ENCODE peak calls at places on chromosomes 5 and 9, in nine cellular contexts. S is pons; R is tibial nerve; W is NCI-H1048; K is GM12878; L is stimulated activated naive B cell treated with anti-CD40 and anti-IgM and Interleukin-4, amounts not matched to agents 10 μg/mL and 1 μg/mL and 100 μg/mL, for 72 hours; O is H7; I is lung microvascular endothelial cell; F is dermis blood vessel endothelial cell. E is an unnamed sample.

GRCh38 chr5:94775088-94775487 is 156.6 kb downstream of the SLF1 start:
- DNase-seq in I (no peak), W (no peak), F (no peak), K (no peak), R (no peak), L (no peak), O (no peak), S (no peak), E (no peak)

GRCh38 chr5:135030691-135031145 is 3.3 kb downstream of the PITX1 start:
- DNase-seq in R (no peak), F (no peak), W (no peak), K (no peak), O (no peak), L (no peak), S (no peak), I (no peak), E (no peak)

GRCh38 chr9:134411451-134412297 is 85.4 kb downstream of the RXRA start:
- DNase-seq in I (no peak), K (no peak), R (no peak), F (no peak), L (no peak), S (no peak), W (no peak), O (peak), E (peak)

GRCh38 chr9:136433043-136433715 is 6.5 kb downstream of the INPP5E start:
- DNase-seq in R (no peak), K (no peak), S (no peak), O (no peak), L (no peak), W (no peak), F (no peak), I (no peak), E (no peak)

GRCh38 chr5:113212244-113212920 is 222.4 kb downstream of the TSSK1B start:
- DNase-seq in L (no peak), W (no peak), F (peak), K (no peak), S (peak), I (peak), O (no peak), R (no peak), E (peak)

GRCh38 chr5:1143670-1143951 is 31.7 kb upstream of the SLC12A7 start:
- DNase-seq in O (no peak), F (no peak), L (no peak), W (no peak), R (no peak), K (no peak), I (no peak), S (no peak), E (no peak)

GRCh38 chr5:35233601-35234000 is 3.3 kb upstream of the PRLR start:
- DNase-seq in S (no peak), R (no peak), W (no peak), O (no peak), I (no peak), F (no peak), L (no peak), K (no peak), E (peak)

GRCh38 chr9:109737295-109737694 is 42.7 kb upstream of the PALM2AKAP2 start:
- DNase-seq in W (no peak), K (no peak), S (no peak), L (no peak), F (no peak), O (no peak), I (no peak), R (no peak), E (no peak)

GRCh38 chr5:68644971-68645370 is 429.4 kb downstream of the PIK3R1 start:
- DNase-seq in S (no peak), L (peak), W (peak), K (peak), O (no peak), F (no peak), R (no peak), I (no peak), E (no peak)

GRCh38 chr9:134391319-134392231 is 65.3 kb downstream of the RXRA start:
- DNase-seq in I (peak), R (no peak), F (no peak), K (peak), O (no peak), S (no peak), W (no peak), L (peak), E (no peak)

GRCh38 chr5:14726066-14726838 is 61.7 kb downstream of the OTULIN start:
- DNase-seq in O (no peak), K (no peak), S (no peak), F (no peak), L (no peak), R (no peak), W (no peak), I (no peak), E (no peak)

GRCh38 chr9:38278457-38278856 is 114.0 kb upstream of the ALDH1B1 start:
- DNase-seq in F (no peak), R (no peak), W (no peak), L (no peak), S (no peak), K (no peak), O (no peak), I (no peak), E (no peak)

GRCh38 chr9:126421567-126422428 is 95.2 kb downstream of the MVB12B start:
- DNase-seq in W (no peak), R (no peak), F (no peak), K (no peak), L (no peak), S (no peak), O (peak), I (no peak), E (no peak)

GRCh38 chr5:138824924-138825863 is 49.9 kb downstream of the LRRTM2 start:
- DNase-seq in K (no peak), S (no peak), O (peak), F (peak), L (no peak), W (no peak), I (peak), R (no peak), E (no peak)

GRCh38 chr5:54390539-54391031 is 64.9 kb upstream of the HSPB3 start:
- DNase-seq in W (no peak), F (no peak), R (no peak), K (no peak), I (no peak), L (no peak), O (no peak), S (no peak), E (no peak)

GRCh38 chr5:2750758-2751464 is 566 bp downstream of the IRX2 start:
- DNase-seq in I (peak), O (peak), R (no peak), L (no peak), K (no peak), W (no peak), S (no peak), F (peak), E (no peak)

GRCh38 chr5:13664377-13664776 is 280.1 kb downstream of the DNAH5 start:
- DNase-seq in R (no peak), K (no peak), W (no peak), F (peak), I (peak), O (no peak), S (no peak), L (no peak), E (no peak)

E was measured in BE2C.